ENCODE peak calls at places on chromosomes 3 and 15, in four cellular contexts. A is OCI-LY7, K is body of pancreas, P is GM23338. G is an unnamed sample.

GRCh38 chr15:43249699-43250203 is 17.0 kb downstream of the TGM5 start:
- DNase-seq in A (no peak), P (no peak), K (no peak), G (no peak)

GRCh38 chr15:47719730-47720129 is 2.4 kb downstream of the SEMA6D start:
- DNase-seq in A (no peak), P (no peak), K (no peak), G (no peak)

GRCh38 chr3:34619990-34620389 is 821.6 kb downstream of the PDCD6IP start:
- DNase-seq in K (no peak), P (peak; percentile 60), A (no peak), G (no peak)

GRCh38 chr3:29705906-29706507 is 425.1 kb downstream of the RBMS3 start:
- DNase-seq in P (no peak), A (no peak), K (no peak), G (no peak)

GRCh38 chr3:151895881-151896661 is 22.6 kb downstream of the SUCNR1 start:
- DNase-seq in K (no peak), P (no peak), A (no peak), G (no peak)

GRCh38 chr3:6518709-6519345 is 342.1 kb upstream of the GRM7 start:
- DNase-seq in K (no peak), P (no peak), A (no peak), G (no peak)

GRCh38 chr3:51311055-51311454 is 74.0 kb upstream of the MANF start:
- DNase-seq in P (peak; percentile 62), K (no peak), A (peak; percentile 17), G (no peak)

GRCh38 chr15:52857937-52858336 is 67.8 kb upstream of the ONECUT1 start:
- DNase-seq in K (no peak), P (peak; percentile 15), A (no peak), G (no peak)

GRCh38 chr15:99143655-99144610 is 39.1 kb downstream of the SYNM start:
- DNase-seq in A (no peak), P (no peak), K (peak; percentile 52), G (no peak)

GRCh38 chr15:69082556-69082955 is 68.1 kb downstream of the NOX5 start:
- DNase-seq in K (no peak), A (no peak), P (no peak), G (no peak)

GRCh38 chr3:146972726-146973125 is 367.6 kb upstream of the PLSCR5 start:
- DNase-seq in P (no peak), A (no peak), K (no peak), G (no peak)

GRCh38 chr3:119715105-119715504 is 12.3 kb downstream of the CFAP91 start:
- DNase-seq in P (no peak), A (no peak), K (no peak), G (no peak)

GRCh38 chr3:121649645-121650044 is 11.1 kb downstream of the HCLS1 start:
- DNase-seq in A (no peak), P (no peak), K (no peak), G (no peak)

GRCh38 chr3:72145506-72146380 is 360.8 kb upstream of the PROK2 start:
- DNase-seq in P (peak; percentile 18), K (peak; percentile 61), A (no peak), G (peak; percentile 9)

GRCh38 chr3:10980216-10980799 is 12.2 kb upstream of the SLC6A1 start:
- DNase-seq in P (no peak), K (no peak), A (no peak), G (no peak)

GRCh38 chr3:126540342-126540849 is 16.4 kb downstream of the CHST13 start:
- DNase-seq in A (no peak), P (no peak), K (peak; percentile 28), G (no peak)

GRCh38 chr3:17747184-17747889 is 4.9 kb upstream of the TBC1D5 start:
- DNase-seq in K (no peak), P (no peak), A (peak; percentile 73), G (no peak)

GRCh38 chr3:52402101-52402521 is 42.8 kb downstream of the SEMA3G start:
- DNase-seq in P (no peak), A (no peak), K (peak; percentile 10), G (no peak)

GRCh38 chr3:13772885-13773745 is 106.8 kb downstream of the WNT7A start:
- DNase-seq in K (no peak), P (no peak), A (no peak), G (no peak)

GRCh38 chr3:107241217-107241616 is 136.0 kb upstream of the CCDC54 start:
- DNase-seq in A (peak; percentile 59), P (peak; percentile 31), K (peak; percentile 24), G (no peak)

GRCh38 chr3:134640872-134641470 is 9.9 kb downstream of the KY start:
- DNase-seq in A (peak; percentile 28), K (no peak), P (peak; percentile 79), G (no peak)

GRCh38 chr3:110397115-110397514 is 674.5 kb upstream of the NECTIN3 start:
- DNase-seq in K (no peak), A (no peak), P (no peak), G (no peak)

GRCh38 chr3:184868477-184868876 is 56.5 kb downstream of the VPS8 start:
- DNase-seq in P (no peak), A (no peak), K (no peak), G (no peak)

GRCh38 chr3:20141306-20141705 is 44.7 kb downstream of the SGO1 start:
- DNase-seq in A (no peak), P (no peak), K (no peak), G (no peak)

GRCh38 chr3:172287811-172288477 is 160.3 kb downstream of the GHSR start:
- DNase-seq in K (no peak), P (no peak), A (no peak), G (no peak)

GRCh38 chr3:170419301-170420087 is 826 bp downstream of the CLDN11 start:
- DNase-seq in P (peak; percentile 74), K (no peak), A (no peak), G (peak; percentile 33)

GRCh38 chr3:32203854-32204253 is 34.6 kb upstream of the CMTM8 start:
- DNase-seq in K (no peak), A (no peak), P (no peak), G (no peak)

GRCh38 chr3:156135921-156136655 is 15.7 kb downstream of the KCNAB1 start:
- DNase-seq in P (peak; percentile 41), A (no peak), K (no peak), G (no peak)

GRCh38 chr3:112767177-112767576 is 79.5 kb downstream of the CD200R1L start:
- DNase-seq in K (no peak), P (no peak), A (no peak), G (no peak)

GRCh38 chr3:127440384-127440783 is 150.1 kb downstream of the TPRA1 start:
- DNase-seq in K (peak; percentile 2), P (no peak), A (no peak), G (no peak)

GRCh38 chr3:81716870-81717509 is 44.5 kb downstream of the GBE1 start:
- DNase-seq in A (no peak), K (peak; percentile 75), P (peak; percentile 3), G (no peak)

GRCh38 chr3:3907023-3907422 is 107.8 kb downstream of the LRRN1 start:
- DNase-seq in P (no peak), K (no peak), A (no peak), G (no peak)

GRCh38 chr3:78857494-78858111 is 910.2 kb downstream of the ROBO1 start:
- DNase-seq in K (no peak), A (no peak), P (no peak), G (no peak)

GRCh38 chr3:109114746-109115145 is 3.2 kb downstream of the MORC1 start:
- DNase-seq in P (no peak), A (no peak), K (no peak), G (no peak)

GRCh38 chr15:56772868-56773639 is 39.7 kb upstream of the ZNF280D start:
- DNase-seq in P (peak; percentile 61), A (no peak), K (no peak), G (no peak)

GRCh38 chr15:69472575-69472974 is 20.0 kb downstream of the RPLP1 start:
- DNase-seq in A (no peak), P (no peak), K (no peak), G (no peak)

GRCh38 chr3:184337315-184337714 is at the start of gene FAM131A:
- DNase-seq in A (no peak), K (no peak), P (peak; percentile 19), G (no peak)

GRCh38 chr15:58442122-58442521 is 10.3 kb downstream of the LIPC start:
- DNase-seq in P (no peak), K (no peak), A (no peak), G (no peak)
- H3K27ac ChIP-seq in P (no peak overlapping the region), K (peak overlapping the region; percentile 71), A (no peak overlapping the region), G (no peak overlapping the region)

DNA sequence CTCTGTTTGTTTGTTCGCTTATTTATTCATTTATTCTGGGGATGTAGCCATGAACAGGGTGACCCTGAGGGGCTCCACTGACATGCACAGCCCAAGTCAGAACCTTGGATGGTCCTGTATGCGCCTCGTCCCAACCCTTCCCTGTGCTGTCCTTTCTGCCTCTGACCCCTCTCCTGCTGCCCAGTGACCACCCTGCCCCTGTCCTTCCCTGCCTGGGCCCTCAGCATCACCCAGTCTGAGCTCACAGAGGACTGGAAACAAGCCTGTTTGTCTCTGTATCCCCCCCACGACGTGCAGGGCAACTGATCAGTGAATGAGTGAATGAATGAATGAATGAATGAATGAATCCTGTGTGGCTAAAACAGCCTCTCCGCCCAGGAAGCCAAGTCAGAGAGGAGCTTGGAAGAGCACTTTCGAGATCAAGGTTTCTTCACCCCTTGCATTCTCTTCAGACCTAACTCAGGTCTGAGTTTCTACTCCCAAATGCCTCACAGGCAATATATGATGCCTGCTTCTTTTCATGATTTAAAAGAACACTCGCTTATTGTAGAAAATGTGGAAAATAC is 157.7 kb downstream of the SMAD6 start:
- DNase-seq in A (no peak), K (no peak), P (no peak), G (no peak)
- H3K27ac ChIP-seq in A (no peak overlapping the region), K (no peak overlapping the region), P (no peak overlapping the region), G (no peak overlapping the region)

DNA sequence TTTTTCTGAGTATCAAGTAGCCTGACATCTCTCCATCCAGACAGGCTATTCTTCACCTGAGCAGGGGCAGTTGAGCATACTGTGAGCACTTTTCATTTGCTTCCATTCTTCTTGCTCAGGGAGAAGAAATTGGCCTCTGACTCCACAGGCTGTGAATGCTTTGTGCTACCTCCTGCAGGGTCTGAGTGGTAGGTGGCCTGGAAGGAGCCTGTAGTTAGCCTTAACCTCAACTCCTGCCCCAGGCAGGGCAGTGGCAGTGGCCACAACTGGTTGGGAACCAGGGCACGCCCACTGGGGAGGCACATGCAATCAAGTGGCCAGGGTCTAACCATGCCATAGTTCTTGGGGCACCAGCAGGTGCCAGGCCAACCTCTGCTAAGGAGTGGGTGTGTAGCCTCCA is 7.6 kb downstream of the C3orf62 start:
- DNase-seq in A (no peak), P (no peak), K (no peak), G (no peak)
- H3K27ac ChIP-seq in A (no peak overlapping the region), P (no peak overlapping the region), K (no peak overlapping the region), G (no peak overlapping the region)

GRCh38 chr3:49723631-49724551 is at the start of gene GMPPB:
- DNase-seq in K (peak; percentile 98), A (peak; percentile 98), P (peak; percentile 99), G (peak; percentile 90)
- H3K27ac ChIP-seq in K (peak within 1 kb of the TSS; percentile 97), A (peak within 1 kb of the TSS; percentile 74), P (peak within 1 kb of the TSS; percentile 94), G (peak within 1 kb of the TSS; percentile 91)

DNA sequence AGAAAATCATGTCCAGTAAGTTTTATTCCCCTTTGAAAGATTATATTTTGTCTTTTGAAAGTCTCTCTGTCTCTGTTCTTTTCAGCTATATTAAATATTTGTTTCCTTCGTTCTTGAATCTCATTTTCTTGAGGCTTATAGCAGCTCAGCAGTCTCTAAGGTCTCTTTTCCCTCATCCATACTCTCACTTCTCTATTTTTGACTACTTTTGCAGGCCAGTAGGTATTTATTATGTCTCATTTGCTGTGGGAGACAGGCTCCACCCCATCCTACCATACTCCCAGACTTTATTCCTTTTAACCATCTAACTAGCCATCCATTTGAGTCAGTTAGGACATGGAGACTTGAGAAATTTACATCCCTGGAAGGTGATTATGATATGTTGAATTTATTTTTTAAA is 71.0 kb downstream of the FILIP1L start:
- DNase-seq in K (no peak), A (no peak), P (no peak), G (no peak)
- H3K27ac ChIP-seq in K (peak overlapping the region; percentile 81), A (no peak overlapping the region), P (no peak overlapping the region), G (no peak overlapping the region)